ENCODE peak calls at places on chromosome 16, in four cellular contexts. Z is non-pigmented ciliary epithelial cell, O is pancreas, J is AG10803. V is an unnamed sample.
A peak's percentile ranks its signal among the peaks of the same experiment; 100 is the strongest.

GRCh38 chr16:89199241-89200123 is 855 bp downstream of the SLC22A31 start:
- DNase-seq in O (peak; percentile 27), Z (no peak), J (no peak), V (no peak)

GRCh38 chr16:77063617-77064016 is 127.4 kb upstream of the MON1B start:
- DNase-seq in J (no peak), O (no peak), Z (no peak), V (no peak)

GRCh38 chr16:85136705-85137322 is 24.5 kb upstream of the CIBAR2 start:
- DNase-seq in Z (no peak), O (peak; percentile 48), J (no peak), V (no peak)

GRCh38 chr16:51095114-51095872 is 55.8 kb downstream of the SALL1 start:
- DNase-seq in O (no peak), J (no peak), Z (no peak), V (no peak)

GRCh38 chr16:78677332-78677731 is 577.9 kb downstream of the WWOX start:
- DNase-seq in O (no peak), J (no peak), Z (no peak), V (no peak)

GRCh38 chr16:19883296-19883951 is 1.2 kb downstream of the GPRC5B start:
- DNase-seq in Z (no peak), O (peak; percentile 40), J (no peak), V (no peak)

GRCh38 chr16:85329999-85330693 is 217.9 kb upstream of the CIBAR2 start:
- DNase-seq in J (no peak), O (no peak), Z (no peak), V (no peak)

GRCh38 chr16:4330277-4330882 is 14.5 kb downstream of the GLIS2 start:
- DNase-seq in Z (no peak), J (peak; percentile 62), O (peak; percentile 70), V (peak; percentile 51)

GRCh38 chr16:62872339-62872738 is 836.1 kb upstream of the CDH8 start:
- DNase-seq in O (no peak), Z (no peak), J (no peak), V (no peak)

GRCh38 chr16:86076606-86077005 is 177.6 kb downstream of the IRF8 start:
- DNase-seq in J (no peak), O (no peak), Z (no peak), V (no peak)

GRCh38 chr16:73878616-73879015 is 418.0 kb upstream of the PSMD7 start:
- DNase-seq in J (peak; percentile 78), Z (peak; percentile 54), O (no peak), V (no peak)